ENCODE peak calls at places on chromosomes 12 and 14, in seven cellular contexts. S is pancreas, U is ovary, G is ascending aorta, Y is heart right ventricle, W is mucosa of descending colon, P is thoracic aorta. I is an unnamed sample.

GRCh38 chr12:49944046-49944445 is 6.5 kb upstream of the AQP2 start:
- DNase-seq in S (no peak), W (no peak), Y (no peak), G (peak; percentile 30), P (no peak), U (no peak), I (no peak)

GRCh38 chr12:67355428-67356385 is 86.5 kb downstream of the CAND1 start:
- DNase-seq in P (no peak), W (no peak), Y (no peak), U (no peak), G (no peak), S (no peak), I (no peak)

GRCh38 chr12:106871477-106871876 is 84.2 kb upstream of the TMEM263 start:
- DNase-seq in S (no peak), W (no peak), G (no peak), Y (no peak), P (no peak), U (no peak), I (no peak)

GRCh38 chr12:116395381-116395780 is 117.9 kb upstream of the MED13L start:
- DNase-seq in U (no peak), G (no peak), S (no peak), P (no peak), Y (no peak), W (no peak), I (no peak)

GRCh38 chr12:90245396-90245795 is 536.8 kb upstream of the ATP2B1 start:
- DNase-seq in S (no peak), W (no peak), G (no peak), Y (no peak), U (peak; percentile 37), P (no peak), I (no peak)

GRCh38 chr12:68913682-68914081 is 19.3 kb downstream of the CPM start:
- DNase-seq in S (no peak), Y (no peak), G (no peak), U (no peak), W (no peak), P (no peak), I (no peak)

GRCh38 chr14:75292886-75293285 is 14.3 kb downstream of the FOS start:
- DNase-seq in Y (no peak), W (no peak), P (no peak), S (no peak), U (no peak), G (peak; percentile 64), I (no peak)

GRCh38 chr14:48614003-48614402 is 938.6 kb upstream of the MDGA2 start:
- DNase-seq in G (no peak), P (no peak), W (no peak), U (no peak), S (no peak), Y (no peak), I (no peak)

GRCh38 chr14:58243790-58244555 is 670 bp upstream of the PSMA3 start:
- DNase-seq in S (no peak), Y (no peak), U (no peak), P (no peak), G (no peak), W (no peak), I (no peak)

GRCh38 chr14:100237735-100238418 is 1.1 kb upstream of the YY1 start:
- DNase-seq in Y (peak; percentile 50), G (peak; percentile 71), P (no peak), S (peak; percentile 78), W (peak; percentile 71), U (peak; percentile 68), I (peak; percentile 42)

GRCh38 chr14:85444685-85445084 is 85.3 kb upstream of the FLRT2 start:
- DNase-seq in W (no peak), S (no peak), U (no peak), Y (no peak), G (no peak), P (no peak), I (no peak)

GRCh38 chr12:126688556-126688955 is 1578.4 kb upstream of the TMEM132C start:
- DNase-seq in S (no peak), Y (no peak), W (no peak), G (no peak), U (no peak), P (no peak), I (no peak)

GRCh38 chr12:124938606-124939427 is 24.4 kb upstream of the UBC start:
- DNase-seq in S (peak; percentile 63), G (peak; percentile 87), W (no peak), P (peak; percentile 28), Y (peak; percentile 51), U (peak; percentile 68), I (peak; percentile 86)

GRCh38 chr12:70549340-70550179 is 87.7 kb downstream of the PTPRB start:
- DNase-seq in P (no peak), S (no peak), W (no peak), U (no peak), G (no peak), Y (no peak), I (no peak)

GRCh38 chr12:51242150-51242549 is 3.5 kb downstream of the DAZAP2 start:
- DNase-seq in S (no peak), U (no peak), W (no peak), Y (no peak), P (no peak), G (no peak), I (no peak)

GRCh38 chr12:93743999-93744689 is 67.0 kb downstream of the CRADD start:
- DNase-seq in P (no peak), S (no peak), W (no peak), Y (no peak), U (no peak), G (no peak), I (no peak)

GRCh38 chr14:57382283-57382682 is 8.1 kb upstream of the NAA30 start:
- DNase-seq in G (no peak), Y (no peak), U (no peak), S (no peak), P (no peak), W (no peak), I (no peak)

GRCh38 chr12:64452559-64453329 is 824 bp downstream of the TBK1 start:
- DNase-seq in W (no peak), G (no peak), U (no peak), P (no peak), S (no peak), Y (no peak), I (peak; percentile 62)

GRCh38 chr12:124049451-124050094 is 76.6 kb downstream of the ZNF664 start:
- DNase-seq in S (no peak), W (no peak), P (no peak), U (no peak), G (no peak), Y (no peak), I (no peak)

GRCh38 chr12:70774055-70774454 is 136.8 kb upstream of the PTPRB start:
- DNase-seq in P (no peak), U (no peak), G (no peak), S (no peak), W (no peak), Y (no peak), I (no peak)

GRCh38 chr12:58414398-58414871 is 473.1 kb downstream of the ATP23 start:
- DNase-seq in W (no peak), P (no peak), G (no peak), Y (no peak), U (no peak), S (no peak), I (no peak)

GRCh38 chr14:104352493-104353220 is 214.3 kb downstream of the KIF26A start:
- DNase-seq in Y (no peak), S (no peak), P (no peak), U (peak; percentile 11), G (peak; percentile 44), W (no peak), I (no peak)

GRCh38 chr14:54839681-54840080 is 62.9 kb downstream of the GCH1 start:
- DNase-seq in U (no peak), Y (no peak), P (no peak), G (peak; percentile 66), S (no peak), W (no peak), I (peak; percentile 32)

GRCh38 chr14:69151458-69152180 is 1.3 kb downstream of the DCAF5 start:
- DNase-seq in S (peak; percentile 91), Y (peak; percentile 78), W (peak; percentile 84), P (no peak), U (peak; percentile 79), G (peak; percentile 81), I (peak; percentile 75)

GRCh38 chr14:92906823-92907222 is 16.1 kb upstream of the CHGA start:
- DNase-seq in Y (no peak), W (no peak), U (no peak), S (no peak), P (no peak), G (no peak), I (no peak)

GRCh38 chr12:60333461-60333860 is 737.6 kb downstream of the SLC16A7 start:
- DNase-seq in P (no peak), S (no peak), Y (no peak), W (no peak), G (no peak), U (no peak), I (no peak)
- H3K36me3 ChIP-seq in P (no peaks in the 10 kb centered on the region), S (no peaks in the 10 kb centered on the region), Y (no peaks in the 10 kb centered on the region), W (no peaks in the 10 kb centered on the region), G (no peaks in the 10 kb centered on the region), U (no peaks in the 10 kb centered on the region), I (no peaks in the 10 kb centered on the region)

DNA sequence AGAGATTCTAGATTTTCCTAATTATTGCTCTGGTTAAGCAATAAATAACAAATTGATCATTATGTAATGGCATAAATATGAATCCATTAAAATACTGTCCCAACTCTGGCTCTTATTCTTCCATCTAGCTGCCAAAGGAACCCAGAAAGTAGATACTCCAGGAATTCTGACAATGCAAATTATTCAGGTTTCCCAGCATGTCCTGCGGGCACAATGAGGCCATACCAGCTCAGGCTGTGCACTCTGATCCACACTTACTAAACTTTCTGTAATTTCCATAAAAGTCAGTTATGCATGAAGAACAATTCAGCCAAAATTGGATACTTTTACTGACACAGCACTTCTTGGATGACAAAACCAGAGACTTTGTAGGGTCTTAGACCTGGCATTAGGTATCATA is 576.3 kb downstream of the KCNH5 start:
- DNase-seq in U (no peak), Y (no peak), S (no peak), P (no peak), W (no peak), G (no peak), I (no peak)
- H3K36me3 ChIP-seq in U (no peaks in the 10 kb centered on the region), Y (no peaks in the 10 kb centered on the region), S (no peaks in the 10 kb centered on the region), P (no peaks in the 10 kb centered on the region), W (no peaks in the 10 kb centered on the region), G (no peaks in the 10 kb centered on the region), I (no peaks in the 10 kb centered on the region)

DNA sequence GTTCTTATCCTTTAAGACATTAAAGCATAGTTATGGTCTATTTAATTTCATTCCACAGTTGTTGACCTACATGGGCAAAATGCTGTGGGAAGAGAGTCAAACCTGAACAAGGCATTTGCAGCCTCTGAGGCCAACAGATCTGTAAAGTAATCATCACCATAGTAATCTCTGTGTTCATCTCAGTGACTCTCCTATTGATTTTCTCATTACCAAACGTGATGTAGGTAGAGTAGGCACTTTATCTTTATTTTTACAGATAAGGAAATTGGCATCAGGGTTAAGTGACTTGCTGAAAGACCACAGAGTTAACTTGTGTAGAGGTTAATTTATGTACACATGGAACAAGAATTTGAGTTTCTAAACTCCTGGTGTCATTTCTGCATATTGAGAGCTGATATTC is 203.0 kb downstream of the ESR2 start:
- DNase-seq in U (no peak), S (no peak), Y (no peak), G (no peak), W (no peak), P (no peak), I (no peak)
- H3K36me3 ChIP-seq in U (no peaks in the 10 kb centered on the region), S (no peaks in the 10 kb centered on the region), Y (peaks cover 89% of the 10 kb centered on the region), G (peaks cover 49% of the 10 kb centered on the region), W (no peaks in the 10 kb centered on the region), P (no peaks in the 10 kb centered on the region), I (no peaks in the 10 kb centered on the region)

DNA sequence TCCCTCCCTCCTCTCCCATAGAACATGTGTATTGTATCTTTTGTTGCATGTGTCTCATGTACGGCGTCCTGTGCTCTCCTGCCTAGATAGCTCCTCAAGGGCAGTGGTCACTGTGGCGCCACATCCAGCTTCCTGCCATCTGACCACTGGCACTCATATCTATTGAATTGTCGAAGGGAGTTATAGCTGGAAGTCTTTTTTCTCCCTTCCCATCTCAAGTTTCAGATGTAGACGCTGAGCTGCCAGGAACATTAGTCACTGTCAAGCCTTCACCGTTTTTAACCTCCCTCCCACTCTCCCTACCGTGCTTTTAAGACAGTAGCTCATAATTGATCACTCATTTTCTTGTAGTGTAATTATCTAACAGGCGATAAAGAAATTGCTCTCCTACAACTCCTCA is 33.0 kb downstream of the MTHFD1 start:
- DNase-seq in W (no peak), G (no peak), U (no peak), P (no peak), Y (no peak), S (no peak), I (no peak)
- H3K36me3 ChIP-seq in W (no peaks in the 10 kb centered on the region), G (peaks cover 80% of the 10 kb centered on the region), U (no peaks in the 10 kb centered on the region), P (peaks cover 32% of the 10 kb centered on the region), Y (peaks cover 100% of the 10 kb centered on the region), S (peaks cover 3% of the 10 kb centered on the region), I (peaks cover 2% of the 10 kb centered on the region)